ENCODE peak calls at places on chromosomes 12 and 14, in six cellular contexts. E is Caki2, R is thoracic aorta, T is bronchial epithelial cell, X is upper lobe of right lung, H is BJ. Z is an unnamed sample.

GRCh38 chr14:77825895-77826519 is 26.1 kb downstream of the ADCK1 start:
- DNase-seq in H (no peak), X (peak; percentile 64), R (no peak), T (no peak), E (no peak), Z (no peak)

GRCh38 chr12:12641650-12642049 is 30.0 kb downstream of the CREBL2 start:
- DNase-seq in H (no peak), X (no peak), E (no peak), R (no peak), T (no peak), Z (no peak)

GRCh38 chr12:96078281-96078761 is 42.9 kb upstream of the LTA4H start:
- DNase-seq in R (no peak), T (no peak), X (peak; percentile 65), H (no peak), E (no peak), Z (no peak)

GRCh38 chr12:25979563-25979962 is 21.1 kb downstream of the RASSF8 start:
- DNase-seq in R (no peak), E (no peak), T (peak; percentile 52), X (no peak), H (no peak), Z (no peak)

GRCh38 chr14:95455246-95455645 is 61.2 kb downstream of the SYNE3 start:
- DNase-seq in T (no peak), X (no peak), R (no peak), E (no peak), H (no peak), Z (no peak)

GRCh38 chr12:57429473-57430116 is 1.2 kb downstream of the R3HDM2 start:
- DNase-seq in X (no peak), E (no peak), H (no peak), R (no peak), T (no peak), Z (no peak)

GRCh38 chr14:92651793-92652382 is 96.5 kb downstream of the LGMN start:
- DNase-seq in R (no peak), E (no peak), T (no peak), H (no peak), X (peak; percentile 87), Z (no peak)

GRCh38 chr14:29521526-29522137 is 406.0 kb downstream of the PRKD1 start:
- DNase-seq in T (peak; percentile 35), R (no peak), H (no peak), E (peak; percentile 4), X (no peak), Z (no peak)

GRCh38 chr12:32901553-32901952 is 5.0 kb upstream of the PKP2 start:
- DNase-seq in E (no peak), R (no peak), H (no peak), X (no peak), T (peak; percentile 86), Z (peak; percentile 37)

GRCh38 chr12:58046281-58046680 is 104.9 kb downstream of the ATP23 start:
- DNase-seq in R (no peak), T (no peak), E (no peak), X (no peak), H (no peak), Z (no peak)

GRCh38 chr12:85794551-85794950 is 41.7 kb downstream of the RASSF9 start:
- DNase-seq in X (no peak), E (no peak), R (no peak), H (no peak), T (no peak), Z (no peak)

GRCh38 chr14:90132821-90133570 is 71.2 kb downstream of the KCNK13 start:
- DNase-seq in T (no peak), H (no peak), R (no peak), E (no peak), X (no peak), Z (no peak)

GRCh38 chr12:5348491-5348890 is 83.4 kb upstream of the NTF3 start:
- DNase-seq in E (no peak), X (no peak), T (peak; percentile 67), R (no peak), H (no peak), Z (no peak)

GRCh38 chr14:96207686-96208085 is 3.0 kb downstream of the BDKRB2 start:
- DNase-seq in X (no peak), T (peak; percentile 75), H (no peak), R (no peak), E (no peak), Z (no peak)

GRCh38 chr12:22173154-22173553 is 127.1 kb downstream of the CMAS start:
- DNase-seq in T (peak; percentile 21), H (no peak), R (no peak), X (no peak), E (no peak), Z (no peak)

GRCh38 chr12:55188974-55189556 is 31.8 kb upstream of the OR10A7 start:
- DNase-seq in X (no peak), T (peak; percentile 79), E (peak; percentile 65), R (no peak), H (peak; percentile 19), Z (peak; percentile 41)

GRCh38 chr12:9687228-9687627 is 17.7 kb downstream of the CLEC2D start:
- DNase-seq in H (no peak), E (peak; percentile 32), T (peak; percentile 73), X (no peak), R (no peak), Z (no peak)

GRCh38 chr14:96253140-96253539 is 2.9 kb upstream of the BDKRB1 start:
- DNase-seq in R (no peak), E (peak; percentile 26), H (peak; percentile 51), X (no peak), T (peak; percentile 78), Z (no peak)

GRCh38 chr12:106285993-106286392 is 16.5 kb upstream of the TCP11L2 start:
- DNase-seq in H (no peak), T (no peak), X (no peak), E (no peak), R (no peak), Z (no peak)

GRCh38 chr12:48119834-48120195 is 651 bp downstream of the PFKM start:
- DNase-seq in E (peak; percentile 10), X (no peak), R (no peak), T (no peak), H (no peak), Z (no peak)

GRCh38 chr14:60161176-60162107 is 3.8 kb downstream of the DHRS7 start:
- DNase-seq in H (no peak), R (no peak), X (no peak), T (peak; percentile 88), E (no peak), Z (no peak)